ENCODE peak calls at places on chromosomes 11 and 22, in six cellular contexts. T is upper lobe of right lung, M is GM12878, D is Caco-2, N is IMR-90, B is endodermal cell. V is an unnamed sample. For H3K4me1, the result is how much of the 10 kb centered on the place peaks cover.

GRCh38 chr11:1665313-1665712 is 31.7 kb upstream of the KRTAP5-6 start:
- DNase-seq in T (no peak), M (no peak), D (no peak), N (no peak), B (peak), V (no peak)

GRCh38 chr22:26753125-26753862 is 95.9 kb downstream of the MIAT start:
- DNase-seq in T (no peak), M (no peak), D (no peak), N (no peak), B (no peak), V (no peak)

GRCh38 chr22:47407626-47408025 is 645.2 kb downstream of the TBC1D22A start:
- DNase-seq in T (no peak), M (no peak), D (no peak), N (no peak), B (no peak), V (no peak)

GRCh38 chr11:102791271-102792036 is 6.5 kb downstream of the MMP1 start:
- DNase-seq in T (no peak), M (no peak), D (no peak), N (peak), B (no peak), V (no peak)

GRCh38 chr11:12502950-12503579 is 125.7 kb downstream of the PARVA start:
- DNase-seq in T (no peak), M (no peak), D (no peak), N (peak), B (no peak), V (no peak)

GRCh38 chr22:27667121-27667843 is 134.3 kb downstream of the MN1 start:
- DNase-seq in T (no peak), M (no peak), D (no peak), N (no peak), B (peak), V (no peak)

GRCh38 chr11:71364176-71364671 is 84.0 kb downstream of the DHCR7 start:
- DNase-seq in T (no peak), M (no peak), D (no peak), N (no peak), B (no peak), V (no peak)

GRCh38 chr11:1573847-1574255 is 1.8 kb upstream of the DUSP8 start:
- DNase-seq in T (peak), M (no peak), D (peak), N (no peak), B (peak), V (no peak)

GRCh38 chr11:134515081-134515960 is 103.3 kb upstream of the B3GAT1 start:
- DNase-seq in T (peak), M (no peak), D (no peak), N (no peak), B (peak), V (no peak)

GRCh38 chr11:15629690-15630321 is 515.1 kb downstream of the INSC start:
- DNase-seq in T (no peak), M (no peak), D (peak), N (no peak), B (peak), V (peak)

GRCh38 chr11:47433991-47434786 is 8.0 kb upstream of the PSMC3 start:
- DNase-seq in T (no peak), M (no peak), D (no peak), N (peak), B (no peak), V (no peak)

GRCh38 chr11:110490886-110491285 is 61.1 kb downstream of the FDX1 start:
- DNase-seq in T (no peak), M (no peak), D (no peak), N (peak), B (no peak), V (no peak)

GRCh38 chr22:29030016-29030617 is 31.5 kb downstream of the C22orf31 start:
- DNase-seq in T (no peak), M (no peak), D (no peak), N (no peak), B (peak), V (no peak)

GRCh38 chr22:31586137-31586920 is 75.7 kb downstream of the PISD start:
- DNase-seq in T (no peak), M (no peak), D (peak), N (peak), B (no peak), V (no peak)

GRCh38 chr11:90392692-90393091 is 169.8 kb upstream of the CHORDC1 start:
- DNase-seq in T (no peak), M (no peak), D (no peak), N (no peak), B (no peak), V (no peak)

GRCh38 chr11:83865636-83866461 is 579.7 kb upstream of the CCDC90B start:
- DNase-seq in T (no peak), M (no peak), D (no peak), N (peak), B (peak), V (peak)

GRCh38 chr11:128896356-128896755 is 5.2 kb downstream of the KCNJ5 start:
- DNase-seq in T (no peak), M (no peak), D (no peak), N (no peak), B (no peak), V (peak)

GRCh38 chr22:26558246-26558895 is 31.6 kb downstream of the TPST2 start:
- DNase-seq in T (no peak), M (no peak), D (no peak), N (peak), B (no peak), V (no peak)

GRCh38 chr11:36376315-36376887 is 80.3 kb downstream of the PRR5L start:
- DNase-seq in T (peak), M (no peak), D (no peak), N (peak), B (peak), V (peak)

GRCh38 chr11:79661373-79661772 is 220.5 kb upstream of the TENM4 start:
- DNase-seq in T (no peak), M (no peak), D (no peak), N (no peak), B (no peak), V (no peak)

GRCh38 chr11:126862664-126863247 is 137.8 kb downstream of the KIRREL3 start:
- DNase-seq in T (no peak), M (no peak), D (no peak), N (no peak), B (peak), V (no peak)

GRCh38 chr11:20790622-20791021 is 121.2 kb downstream of the NELL1 start:
- DNase-seq in T (no peak), M (no peak), D (peak), N (no peak), B (peak), V (no peak)

GRCh38 chr11:94128171-94128745 is 383 bp upstream of the PANX1 start:
- DNase-seq in T (no peak), M (no peak), D (no peak), N (no peak), B (no peak), V (no peak)

DNA sequence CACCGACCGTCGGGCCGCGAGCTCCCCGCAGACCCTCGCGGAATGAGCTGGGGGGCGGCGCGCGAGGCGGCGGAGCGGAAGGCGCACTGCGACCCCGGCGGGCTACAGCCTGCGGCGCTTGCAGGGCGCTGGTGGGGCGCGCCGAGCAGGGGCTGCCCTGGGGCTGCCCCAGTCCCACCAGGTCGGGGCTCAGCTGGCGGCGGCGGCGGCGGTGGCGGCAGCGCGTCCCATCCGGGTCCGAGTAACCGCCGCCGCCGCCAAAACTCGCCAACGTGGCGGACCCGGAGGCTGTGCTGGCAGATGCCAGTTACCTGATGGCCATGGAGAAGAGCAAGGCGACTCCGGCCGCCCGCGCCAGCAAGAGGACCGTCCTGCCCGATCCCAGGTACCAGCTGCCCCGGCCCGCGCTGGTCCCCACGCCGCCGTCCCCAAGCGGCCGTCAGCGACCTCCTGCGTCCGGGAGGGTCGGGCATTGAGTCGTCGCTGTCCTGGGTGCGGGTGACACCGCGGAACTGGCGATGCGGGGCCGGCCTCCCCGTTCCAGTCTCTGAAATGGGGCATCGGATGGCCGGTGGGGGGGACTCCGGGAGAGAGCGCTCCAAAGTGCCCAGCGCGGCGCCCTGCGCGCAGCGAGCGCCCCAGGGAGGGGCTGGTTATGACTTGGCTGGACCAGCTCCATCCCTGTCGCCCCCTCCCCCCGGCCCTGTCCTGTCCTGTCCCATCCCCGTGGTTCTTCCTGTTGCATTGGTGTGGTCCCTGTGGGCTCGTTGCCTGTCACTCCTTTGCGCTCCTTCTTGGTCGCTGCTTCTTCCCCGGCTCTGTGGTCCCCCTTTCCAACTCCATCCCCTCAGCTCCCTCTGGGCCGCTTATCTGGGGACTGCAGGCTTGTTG is 63.5 kb downstream of the CRYBB2 start:
- DNase-seq in T (no peak), M (no peak), D (no peak), N (no peak), B (peak), V (no peak)
- H3K4me3 ChIP-seq in T (no peak), M (no peak), D (no peak), N (no peak), B (peak), V (peak)

GRCh38 chr11:65116370-65117205 is 913 bp downstream of the ZNHIT2 start:
- DNase-seq in T (peak), M (no peak), D (peak), N (peak), B (peak), V (peak)
- H3K4me1 ChIP-seq in T (under half), M (under half), D (under half), N (under half), B (under half), V (under half)

GRCh38 chr11:108027057-108027456 is 18.4 kb downstream of the CUL5 start:
- DNase-seq in T (no peak), M (no peak), D (peak), N (no peak), B (no peak), V (peak)
- TF ChIP-seq CTCF in T (no peak), M (no peak), D (no peak), N (no peak), B (peak), V (peak)

GRCh38 chr11:123381817-123382554 is 48.1 kb upstream of the GRAMD1B start:
- DNase-seq in T (no peak), M (peak), D (no peak), N (no peak), B (no peak), V (no peak)
- H3K4me3 ChIP-seq in T (no peak), M (peak), D (no peak), N (no peak), B (no peak), V (no peak)

GRCh38 chr11:61148016-61148640 is 13.1 kb downstream of the VPS37C start:
- DNase-seq in T (peak), M (no peak), D (no peak), N (no peak), B (no peak), V (no peak)

GRCh38 chr11:61146413-61146812 is 14.8 kb downstream of the VPS37C start:
- DNase-seq in T (peak), M (no peak), D (no peak), N (no peak), B (no peak), V (no peak)

GRCh38 chr11:61145228-61146005 is 15.8 kb downstream of the VPS37C start:
- DNase-seq in T (peak), M (no peak), D (no peak), N (no peak), B (no peak), V (no peak)

GRCh38 chr11:61144511-61145179 is 16.6 kb downstream of the VPS37C start:
- DNase-seq in T (peak), M (no peak), D (no peak), N (no peak), B (no peak), V (no peak)

GRCh38 chr11:61147271-61147670 is 14.0 kb downstream of the VPS37C start:
- DNase-seq in T (peak), M (no peak), D (no peak), N (no peak), B (no peak), V (no peak)
- H3K4me1 ChIP-seq in T (under half), M (under half), D (under half), N (under half), B (under half), V (under half)

V was measured in A673.